ENCODE peak calls at places on chromosomes 5 and 9, in four cellular contexts. R is NCI-H1092; J is CD8-positive, alpha-beta T cell; T is NCI-H2171. H is an unnamed sample.

GRCh38 chr5:175714686-175715085 is 56.8 kb downstream of the HRH2 start:
- DNase-seq in R (no peak), J (no peak), T (no peak), H (no peak)

GRCh38 chr5:73388371-73388684 is 60.2 kb downstream of the FOXD1 start:
- DNase-seq in R (no peak), T (peak; percentile 38), J (no peak), H (no peak)

GRCh38 chr5:29077451-29077850 is 2039.1 kb upstream of the CDH9 start:
- DNase-seq in T (no peak), J (no peak), R (no peak), H (no peak)

GRCh38 chr9:7289773-7290172 is 509.8 kb downstream of the DMAC1 start:
- DNase-seq in T (no peak), J (no peak), R (no peak), H (no peak)

GRCh38 chr5:83608122-83608521 is 112.5 kb downstream of the HAPLN1 start:
- DNase-seq in T (no peak), J (no peak), R (no peak), H (no peak)

GRCh38 chr9:79382468-79382867 is 189.3 kb upstream of the TLE4 start:
- DNase-seq in J (no peak), R (no peak), T (no peak), H (no peak)

GRCh38 chr5:143472576-143472975 is 69.1 kb upstream of the NR3C1 start:
- DNase-seq in J (no peak), R (no peak), T (no peak), H (no peak)

GRCh38 chr5:180910735-180911134 is 11.8 kb downstream of the BTNL8 start:
- DNase-seq in J (no peak), R (no peak), T (no peak), H (no peak)